ENCODE peak calls at places on chromosomes 6 and 20, in nine cellular contexts. O is hepatocyte, A is adrenal gland, I is mammary epithelial cell, V is stomach, H is heart right ventricle, R is lung, P is astrocyte, Z is adipocyte. U is an unnamed sample.

GRCh38 chr6:156787569-156788492 is 10.7 kb downstream of the ARID1B start:
- DNase-seq in Z (no peak), H (no peak), O (no peak), A (no peak), R (no peak), V (no peak), P (no peak), I (no peak), U (no peak)

GRCh38 chr6:130417951-130418350 is 52.1 kb downstream of the TMEM200A start:
- DNase-seq in Z (peak; percentile 66), O (no peak), A (no peak), V (no peak), I (peak; percentile 77), R (no peak), P (peak; percentile 84), H (no peak), U (no peak)

GRCh38 chr6:32666420-32667300 is at the start of gene HLA-DQB1:
- DNase-seq in Z (peak; percentile 38), I (peak; percentile 83), P (no peak), H (peak; percentile 61), A (no peak), O (peak; percentile 74), V (no peak), R (no peak), U (no peak)

GRCh38 chr6:12709116-12709515 is 7.5 kb upstream of the PHACTR1 start:
- DNase-seq in H (no peak), O (no peak), Z (peak; percentile 2), A (no peak), I (no peak), R (no peak), P (peak; percentile 75), V (no peak), U (no peak)

GRCh38 chr6:38591451-38591850 is 48.3 kb downstream of the BTBD9 start:
- DNase-seq in O (no peak), H (no peak), P (no peak), A (no peak), R (no peak), Z (no peak), I (no peak), V (no peak), U (no peak)

GRCh38 chr6:44275749-44276648 is 5.7 kb downstream of the TMEM151B start:
- DNase-seq in P (no peak), R (no peak), A (no peak), Z (no peak), V (no peak), H (no peak), O (no peak), I (no peak), U (peak; percentile 22)

GRCh38 chr20:63183422-63184146 is 32.3 kb downstream of the YTHDF1 start:
- DNase-seq in H (peak; percentile 22), A (peak; percentile 62), R (peak; percentile 34), P (no peak), V (peak; percentile 59), Z (peak; percentile 45), O (peak; percentile 58), I (no peak), U (peak; percentile 85)

GRCh38 chr20:3842332-3842930 is 4.2 kb upstream of the MAVS start:
- DNase-seq in A (no peak), R (no peak), I (no peak), O (no peak), Z (no peak), V (no peak), P (no peak), H (no peak), U (no peak)

GRCh38 chr6:32529697-32530429 is at the start of gene HLA-DRB5:
- DNase-seq in R (peak; percentile 39), Z (no peak), A (peak; percentile 53), V (peak; percentile 34), I (no peak), P (no peak), O (no peak), H (peak; percentile 73), U (no peak)

GRCh38 chr20:14067631-14068030 is 72.3 kb downstream of the MACROD2 start:
- DNase-seq in Z (no peak), P (no peak), R (no peak), V (no peak), I (peak; percentile 9), O (no peak), H (no peak), A (no peak), U (no peak)

GRCh38 chr20:5844063-5844681 is 94.0 kb downstream of the SHLD1 start:
- DNase-seq in H (no peak), P (peak; percentile 37), R (no peak), A (no peak), O (no peak), V (no peak), Z (no peak), I (peak; percentile 26), U (no peak)

GRCh38 chr6:121522265-121522664 is 86.8 kb downstream of the GJA1 start:
- DNase-seq in P (peak; percentile 97), I (peak; percentile 93), A (peak; percentile 67), R (no peak), Z (peak; percentile 89), V (no peak), H (peak; percentile 6), O (peak; percentile 48), U (no peak)

GRCh38 chr6:117078624-117079023 is 186.7 kb upstream of the VGLL2 start:
- DNase-seq in I (no peak), O (no peak), R (no peak), P (no peak), H (no peak), Z (no peak), V (no peak), A (no peak), U (no peak)

GRCh38 chr20:57383447-57384347 is 7.5 kb upstream of the RBM38 start:
- DNase-seq in P (no peak), I (no peak), H (no peak), Z (no peak), R (no peak), V (no peak), A (no peak), O (peak; percentile 32), U (peak; percentile 47)

GRCh38 chr20:17610566-17611289 is 40.9 kb downstream of the DSTN start:
- DNase-seq in I (peak; percentile 32), R (no peak), Z (no peak), O (no peak), A (no peak), H (no peak), P (no peak), V (peak; percentile 66), U (no peak)

GRCh38 chr6:166769648-166770047 is 142.6 kb upstream of the RPS6KA2 start:
- DNase-seq in H (no peak), Z (no peak), V (no peak), O (no peak), I (no peak), P (no peak), A (no peak), R (peak; percentile 11), U (no peak)

DNA sequence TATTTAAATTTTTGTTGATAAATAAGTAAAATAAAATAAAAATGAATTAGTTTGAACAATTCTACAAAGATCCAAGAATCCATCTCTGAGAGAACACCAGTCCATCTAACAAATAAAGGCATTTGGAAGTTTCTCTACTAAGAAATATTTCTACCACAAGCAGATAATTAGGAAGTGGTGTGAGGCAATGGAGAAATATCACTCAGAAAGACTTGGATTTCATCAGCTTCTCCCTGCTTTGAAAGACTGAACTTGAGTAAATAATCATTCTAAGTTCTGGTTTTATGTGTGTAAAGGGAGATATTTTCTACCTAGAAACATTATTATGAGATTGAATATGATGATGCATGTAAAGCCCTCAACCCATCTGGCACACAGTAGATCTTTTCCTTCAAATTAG is 17.8 kb upstream of the TCF21 start:
- DNase-seq in A (no peak), O (no peak), Z (peak; percentile 63), I (no peak), H (no peak), V (no peak), P (no peak), R (no peak), U (no peak)
- H3K27me3 ChIP-seq in A (peaks cover 7% of the 10 kb centered on the region), O (peaks cover 7% of the 10 kb centered on the region), Z (no peaks in the 10 kb centered on the region), I (peaks cover 6% of the 10 kb centered on the region), H (no peaks in the 10 kb centered on the region), V (no peaks in the 10 kb centered on the region), P (no peaks in the 10 kb centered on the region), R (no peaks in the 10 kb centered on the region), U (no peaks in the 10 kb centered on the region)

DNA sequence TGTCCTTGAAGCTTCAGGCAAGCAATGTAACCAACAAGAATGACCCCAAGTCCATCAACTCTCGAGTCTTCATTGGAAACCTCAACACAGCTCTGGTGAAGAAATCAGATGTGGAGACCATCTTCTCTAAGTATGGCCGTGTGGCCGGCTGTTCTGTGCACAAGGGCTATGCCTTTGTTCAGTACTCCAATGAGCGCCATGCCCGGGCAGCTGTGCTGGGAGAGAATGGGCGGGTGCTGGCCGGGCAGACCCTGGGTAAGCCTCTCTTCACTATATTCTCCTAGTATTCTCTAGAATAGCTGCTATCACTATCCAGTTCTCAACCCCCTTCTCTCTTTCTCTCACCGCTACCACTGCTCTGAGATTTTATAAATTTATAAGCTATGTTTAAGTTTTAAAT is 40.0 kb downstream of the EIF2S2 start:
- DNase-seq in O (no peak), R (no peak), I (no peak), Z (no peak), A (no peak), H (no peak), V (no peak), P (no peak), U (no peak)
- H3K36me3 ChIP-seq in O (no peaks in the 10 kb centered on the region), R (no peaks in the 10 kb centered on the region), I (peaks cover 9% of the 10 kb centered on the region), Z (peaks cover 25% of the 10 kb centered on the region), A (no peaks in the 10 kb centered on the region), H (no peaks in the 10 kb centered on the region), V (peaks cover 49% of the 10 kb centered on the region), P (peaks cover 7% of the 10 kb centered on the region), U (peaks cover 12% of the 10 kb centered on the region)

DNA sequence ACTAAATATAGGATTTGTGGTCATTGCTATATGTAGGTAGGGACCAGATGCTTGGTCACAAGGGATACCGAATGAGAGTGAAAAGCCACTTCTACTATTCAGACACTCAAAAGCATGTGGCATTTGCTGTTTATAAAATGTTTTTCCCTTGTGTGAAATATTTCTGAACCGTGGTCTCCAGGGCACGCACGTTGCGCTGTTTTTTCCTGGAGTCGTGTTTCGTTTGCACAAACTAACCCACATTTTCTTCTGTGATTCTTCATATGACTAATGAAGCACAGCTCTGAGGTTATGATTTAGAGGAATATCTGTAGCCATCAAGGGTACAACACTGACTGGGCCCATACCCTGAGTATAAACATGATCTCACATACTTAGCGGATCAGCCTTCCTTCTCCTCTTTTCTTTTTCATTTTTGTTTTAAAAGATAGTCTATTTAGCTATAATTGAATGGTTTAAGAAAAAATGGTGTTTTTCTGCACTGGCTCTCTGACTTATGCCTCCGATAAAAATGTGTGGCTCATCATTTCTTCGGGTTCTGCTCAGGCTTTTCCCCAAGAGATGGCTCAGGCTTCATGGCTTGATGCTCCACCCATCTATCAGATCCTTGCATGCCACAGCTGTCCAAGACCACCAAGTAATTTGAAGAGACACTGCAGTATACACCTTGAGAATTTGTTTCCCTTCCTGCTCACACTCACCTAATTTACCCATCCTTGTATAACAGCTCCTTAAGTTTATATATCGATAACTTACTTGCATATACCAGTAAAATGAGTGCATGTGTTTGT is 59.9 kb upstream of the HBS1L start:
- DNase-seq in H (no peak), P (no peak), R (no peak), A (no peak), I (no peak), Z (no peak), O (no peak), V (no peak), U (no peak)
- H3K27me3 ChIP-seq in H (no peaks in the 10 kb centered on the region), P (peaks cover 3% of the 10 kb centered on the region), R (no peaks in the 10 kb centered on the region), A (no peaks in the 10 kb centered on the region), I (peaks cover 7% of the 10 kb centered on the region), Z (no peaks in the 10 kb centered on the region), O (no peaks in the 10 kb centered on the region), V (no peaks in the 10 kb centered on the region), U (no peaks in the 10 kb centered on the region)

GRCh38 chr6:7402746-7403145 is 13.1 kb downstream of the RIOK1 start:
- DNase-seq in P (no peak), I (no peak), H (no peak), A (no peak), V (no peak), O (no peak), R (no peak), Z (no peak), U (no peak)
- H3K36me3 ChIP-seq in P (peaks cover 42% of the 10 kb centered on the region), I (peaks cover 41% of the 10 kb centered on the region), H (no peaks in the 10 kb centered on the region), A (no peaks in the 10 kb centered on the region), V (peaks cover 100% of the 10 kb centered on the region), O (no peaks in the 10 kb centered on the region), R (peaks cover 44% of the 10 kb centered on the region), Z (peaks cover 92% of the 10 kb centered on the region), U (no peaks in the 10 kb centered on the region)

U was measured in Caco-2.